ENCODE peak calls at places on chromosomes 3 and 15, in ten cellular contexts. G is IMR-90; J is CD8-positive, alpha-beta T cell; I is A549; T is osteoblast; F is pancreas; U is esophagus squamous epithelium; X is PC-9; H is kidney; N is WERI-Rb-1. Y is an unnamed sample.

GRCh38 chr3:186540444-186541226 is 3.5 kb downstream of the CRYGS start:
- DNase-seq in X (peak), G (peak), U (no peak), T (no peak), F (peak), H (no peak), I (peak), J (peak), N (peak), Y (peak)

GRCh38 chr15:70271422-70272088 is 173.8 kb upstream of the TLE3 start:
- DNase-seq in U (no peak), J (no peak), G (peak), T (peak), H (no peak), I (peak), X (peak), N (peak), F (no peak), Y (peak)

GRCh38 chr3:195139091-195139875 is 131.7 kb downstream of the XXYLT1 start:
- DNase-seq in X (no peak), H (no peak), G (no peak), T (peak), F (no peak), J (no peak), U (no peak), N (no peak), I (no peak), Y (no peak)

GRCh38 chr3:28207000-28207733 is 34.3 kb upstream of the CMC1 start:
- DNase-seq in T (no peak), I (no peak), U (no peak), F (no peak), G (no peak), N (no peak), J (no peak), H (no peak), X (no peak), Y (no peak)

GRCh38 chr3:78186404-78186803 is 1146.5 kb downstream of the ROBO2 start:
- DNase-seq in X (no peak), I (no peak), J (no peak), F (no peak), T (no peak), U (no peak), H (no peak), N (no peak), G (no peak), Y (no peak)

GRCh38 chr3:58719684-58720083 is 53.1 kb upstream of the FAM3D start:
- DNase-seq in J (no peak), H (no peak), T (no peak), I (no peak), G (no peak), F (peak), X (no peak), U (no peak), N (no peak), Y (peak)

GRCh38 chr15:35979608-35980007 is 433.6 kb upstream of the DPH6 start:
- DNase-seq in U (no peak), J (no peak), H (no peak), F (no peak), I (no peak), N (no peak), T (no peak), G (peak), X (no peak), Y (no peak)

GRCh38 chr3:66998899-66999235 is 760 bp downstream of the KBTBD8 start:
- DNase-seq in J (no peak), G (no peak), U (no peak), X (no peak), N (no peak), F (no peak), H (no peak), I (no peak), T (no peak), Y (no peak)

GRCh38 chr15:73941449-73941848 is 15.2 kb downstream of the LOXL1 start:
- DNase-seq in J (no peak), X (no peak), N (peak), I (no peak), T (peak), F (no peak), G (no peak), H (peak), U (no peak), Y (no peak)

GRCh38 chr3:79086514-79086913 is 681.3 kb downstream of the ROBO1 start:
- DNase-seq in F (no peak), N (peak), I (peak), X (peak), H (no peak), J (no peak), T (no peak), U (no peak), G (peak), Y (peak)

GRCh38 chr15:94023520-94023919 is 207.8 kb upstream of the MCTP2 start:
- DNase-seq in I (no peak), T (no peak), H (no peak), G (no peak), X (no peak), J (no peak), N (no peak), U (no peak), F (no peak), Y (no peak)

GRCh38 chr3:71510485-71510884 is 73.0 kb downstream of the FOXP1 start:
- DNase-seq in G (peak), N (no peak), X (no peak), I (peak), H (no peak), F (no peak), T (peak), J (no peak), U (no peak), Y (peak)

GRCh38 chr3:139309046-139309660 is 34.7 kb upstream of the MRPS22 start:
- DNase-seq in I (no peak), G (no peak), U (no peak), N (no peak), J (no peak), F (no peak), T (no peak), X (no peak), H (no peak), Y (no peak)

GRCh38 chr3:72938471-72939265 is 50.8 kb downstream of the GXYLT2 start:
- DNase-seq in J (peak), H (no peak), F (no peak), N (no peak), T (peak), G (peak), X (peak), I (peak), U (no peak), Y (peak)

GRCh38 chr15:35851491-35851890 is 305.5 kb upstream of the DPH6 start:
- DNase-seq in U (no peak), I (no peak), F (no peak), T (no peak), X (no peak), H (no peak), G (no peak), J (no peak), N (no peak), Y (no peak)

GRCh38 chr3:25428003-25428861 is at the start of gene RARB:
- DNase-seq in H (peak), G (peak), T (peak), J (no peak), F (peak), I (peak), X (peak), U (no peak), N (no peak), Y (peak)

GRCh38 chr3:110738531-110738930 is 333.1 kb upstream of the NECTIN3 start:
- DNase-seq in X (no peak), G (peak), T (peak), I (no peak), U (no peak), H (no peak), J (no peak), N (no peak), F (no peak), Y (peak)

GRCh38 chr3:160400631-160401150 is 1.2 kb downstream of the SMC4 start:
- DNase-seq in F (peak), H (peak), T (no peak), U (no peak), N (peak), X (no peak), G (no peak), I (no peak), J (no peak), Y (no peak)

GRCh38 chr3:174120997-174121396 is 723.5 kb downstream of the NLGN1 start:
- DNase-seq in U (no peak), H (no peak), I (no peak), N (no peak), J (no peak), T (no peak), F (no peak), G (no peak), X (no peak), Y (no peak)

GRCh38 chr3:49967307-49967706 is 27.4 kb downstream of the RBM6 start:
- DNase-seq in H (no peak), F (no peak), N (no peak), X (no peak), I (no peak), T (peak), U (no peak), J (no peak), G (peak), Y (no peak)

GRCh38 chr3:19171794-19172193 is 23.5 kb downstream of the KCNH8 start:
- DNase-seq in U (no peak), F (no peak), X (no peak), J (no peak), H (no peak), N (no peak), G (no peak), T (no peak), I (no peak), Y (no peak)

GRCh38 chr3:16059700-16060357 is 114.7 kb upstream of the GALNT15 start:
- DNase-seq in G (no peak), I (no peak), J (no peak), X (no peak), F (no peak), U (no peak), H (no peak), T (peak), N (no peak), Y (peak)

GRCh38 chr3:44974406-44974805 is 1.6 kb downstream of the ZDHHC3 start:
- DNase-seq in F (no peak), I (no peak), X (no peak), T (no peak), H (no peak), N (no peak), J (no peak), G (no peak), U (no peak), Y (no peak)

GRCh38 chr3:189688296-189688695 is 57.1 kb downstream of the TP63 start:
- DNase-seq in I (no peak), T (no peak), U (no peak), N (no peak), F (no peak), J (no peak), G (peak), X (no peak), H (no peak), Y (no peak)

GRCh38 chr3:125410922-125411321 is 35.8 kb upstream of the ZNF148 start:
- DNase-seq in H (no peak), J (no peak), G (no peak), T (no peak), N (no peak), F (no peak), U (no peak), I (no peak), X (no peak), Y (no peak)

GRCh38 chr3:155704771-155705559 is 39.9 kb downstream of the PLCH1 start:
- DNase-seq in X (no peak), N (peak), J (no peak), I (no peak), F (no peak), T (no peak), G (peak), H (no peak), U (no peak), Y (no peak)

GRCh38 chr15:64224508-64224907 is 61.7 kb upstream of the PPIB start:
- DNase-seq in G (peak), N (no peak), T (peak), F (no peak), J (no peak), X (no peak), U (no peak), H (no peak), I (no peak), Y (peak)

GRCh38 chr3:33678073-33678472 is 40.0 kb downstream of the CLASP2 start:
- DNase-seq in U (no peak), J (no peak), X (no peak), H (no peak), G (no peak), T (no peak), I (no peak), N (no peak), F (no peak), Y (no peak)

GRCh38 chr15:88834211-88834812 is 31.1 kb downstream of the ACAN start:
- DNase-seq in G (peak), J (no peak), N (peak), H (no peak), X (no peak), I (peak), F (no peak), T (peak), U (no peak), Y (peak)

GRCh38 chr3:156341831-156342416 is 213.0 kb downstream of the SSR3 start:
- DNase-seq in G (no peak), F (no peak), H (no peak), T (no peak), I (no peak), J (no peak), U (no peak), X (no peak), N (no peak), Y (no peak)

GRCh38 chr3:151085889-151086483 is 522 bp downstream of the MED12L start:
- DNase-seq in N (peak), J (no peak), X (no peak), H (peak), G (no peak), T (peak), U (no peak), F (peak), I (peak), Y (no peak)

GRCh38 chr3:99918720-99919119 is 101.1 kb downstream of the CMSS1 start:
- DNase-seq in I (no peak), F (no peak), X (no peak), J (no peak), T (no peak), N (no peak), G (peak), U (no peak), H (no peak), Y (no peak)

GRCh38 chr3:15651396-15651795 is 49.9 kb downstream of the BTD start:
- DNase-seq in N (no peak), G (no peak), T (peak), X (no peak), I (no peak), F (no peak), H (no peak), J (no peak), U (no peak), Y (no peak)

DNA sequence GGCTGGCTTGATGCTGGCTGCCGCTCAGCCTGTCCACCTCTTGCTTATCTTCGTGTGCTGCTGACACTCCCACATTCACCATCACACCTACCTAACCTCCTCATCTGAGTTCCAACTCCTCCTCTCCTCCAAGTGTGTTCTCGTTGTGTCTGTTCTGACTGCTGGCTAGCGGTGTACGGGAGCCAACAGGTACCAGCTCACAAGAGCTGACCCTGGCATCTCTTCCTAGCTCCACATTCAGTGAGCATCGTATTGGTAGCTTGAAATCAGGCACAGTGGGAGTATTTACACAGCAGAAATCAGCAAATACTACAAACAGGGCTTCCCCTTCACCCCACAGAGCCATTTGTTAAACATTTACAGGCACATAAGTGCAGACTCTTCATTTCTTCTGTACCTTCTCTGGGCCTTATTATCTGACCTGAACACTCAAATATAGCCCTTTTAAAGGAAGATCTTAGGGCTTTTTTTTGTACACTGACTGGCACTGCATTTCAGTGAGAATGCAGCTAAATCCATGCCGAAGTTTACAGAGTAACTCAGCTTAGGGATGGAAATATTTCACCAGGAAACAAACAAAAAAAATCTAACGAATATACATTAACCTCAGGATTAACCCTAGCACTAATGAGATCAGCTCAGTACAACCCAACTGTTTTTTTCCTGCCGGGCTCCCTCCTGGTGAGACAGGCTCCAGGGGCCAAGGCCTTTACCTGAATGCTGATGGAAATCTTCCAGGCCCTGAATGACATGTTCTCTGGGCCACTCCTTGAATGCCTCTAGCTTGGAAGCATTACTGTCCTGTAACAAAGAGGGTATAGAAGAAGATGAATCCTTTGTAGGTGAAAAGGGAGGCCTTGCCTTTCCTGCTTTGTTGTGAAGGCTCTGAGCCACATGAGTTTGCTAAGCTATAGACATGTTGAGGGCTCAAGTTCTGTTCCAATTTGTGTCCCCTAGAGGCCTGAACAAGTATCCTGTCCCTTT is 150.5 kb upstream of the LPP start:
- DNase-seq in N (peak), T (no peak), J (no peak), I (peak), F (no peak), X (peak), U (no peak), G (no peak), H (no peak), Y (no peak)
- H3K4me3 ChIP-seq in N (no peak), T (no peak), J (no peak), I (no peak), F (no peak), X (no peak), U (no peak), G (no peak), H (no peak), Y (no peak)

DNA sequence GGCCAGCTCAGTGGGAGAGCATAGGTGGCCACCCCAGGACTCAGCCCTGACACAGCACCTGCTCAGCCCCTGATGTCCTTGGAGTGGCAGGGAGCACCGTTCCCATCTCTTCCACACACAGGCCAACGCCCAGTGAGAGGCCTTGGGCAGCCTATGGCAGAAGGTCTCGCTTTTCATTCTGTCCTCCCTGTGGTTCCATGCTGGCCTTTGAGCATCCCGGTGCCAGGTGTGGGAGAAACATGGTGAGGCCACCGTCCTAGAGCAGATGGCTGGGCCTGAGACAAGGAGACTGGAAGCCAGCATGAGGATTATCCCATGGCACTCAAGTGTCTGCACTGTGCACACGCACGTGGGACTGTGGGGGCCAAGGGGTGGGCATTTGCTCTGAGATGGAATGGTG is 25.1 kb downstream of the ADCY5 start:
- DNase-seq in T (no peak), G (no peak), N (peak), H (no peak), J (no peak), U (no peak), I (no peak), F (no peak), X (no peak), Y (no peak)
- H3K27ac ChIP-seq in T (no peak), G (no peak), N (no peak), H (peak), J (no peak), U (peak), I (no peak), F (peak), X (no peak), Y (no peak)

DNA sequence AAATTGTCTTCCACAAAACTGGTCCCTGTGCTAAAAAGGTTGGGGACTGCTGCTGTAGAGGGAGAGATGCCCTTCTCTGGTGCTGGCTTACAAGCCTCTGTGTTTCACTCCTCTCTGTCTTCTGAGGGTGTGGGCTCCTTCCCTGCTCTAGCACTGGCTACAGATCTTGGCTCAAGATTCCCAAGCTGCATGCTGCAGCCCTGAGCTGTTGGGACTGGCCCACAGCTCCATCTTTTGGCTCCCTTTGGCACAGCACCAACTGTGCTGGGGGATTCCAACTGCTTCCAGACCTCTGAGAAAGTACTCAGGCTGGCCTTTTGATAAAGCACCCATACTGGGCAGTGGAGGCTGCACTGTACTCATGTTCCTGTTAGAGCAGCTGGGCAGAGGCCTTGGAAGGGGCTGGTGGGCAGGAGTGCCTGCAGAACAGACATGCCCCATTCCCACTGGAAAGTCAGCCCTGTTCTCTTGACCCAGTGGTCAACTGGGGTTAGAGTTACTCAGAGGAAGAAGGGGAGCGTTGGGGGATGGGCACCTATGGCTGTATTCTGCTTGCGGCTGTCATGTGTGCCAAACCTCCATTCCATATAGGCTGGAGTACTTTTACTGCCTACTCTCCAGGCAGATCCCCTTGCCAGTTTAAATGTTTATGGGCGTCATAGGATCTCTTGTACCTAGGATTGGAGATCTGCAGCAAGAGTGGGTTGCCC is 55.7 kb downstream of the GALK2 start:
- DNase-seq in T (no peak), I (no peak), U (no peak), F (no peak), J (no peak), N (peak), H (no peak), G (peak), X (no peak), Y (peak)
- TF ChIP-seq CTCF in T (peak), I (peak), U (no peak), F (no peak), J (no peak), N (peak), H (peak), G (peak), X (no peak), Y (peak)

GRCh38 chr3:131026321-131027151 is at the start of the genes ASTE1 and NEK11:
- DNase-seq in U (peak), X (peak), I (peak), N (peak), J (peak), F (peak), G (peak), T (peak), H (peak), Y (peak)

GRCh38 chr3:131028844-131029243 is 2.2 kb downstream of the NEK11 start:
- DNase-seq in X (no peak), U (no peak), H (no peak), F (no peak), N (no peak), I (no peak), T (no peak), G (no peak), J (no peak), Y (no peak)

GRCh38 chr3:131020122-131020693 is 6.4 kb downstream of the ASTE1 start:
- DNase-seq in H (no peak), U (no peak), G (no peak), T (no peak), I (no peak), X (no peak), J (no peak), F (no peak), N (no peak), Y (no peak)

DNA sequence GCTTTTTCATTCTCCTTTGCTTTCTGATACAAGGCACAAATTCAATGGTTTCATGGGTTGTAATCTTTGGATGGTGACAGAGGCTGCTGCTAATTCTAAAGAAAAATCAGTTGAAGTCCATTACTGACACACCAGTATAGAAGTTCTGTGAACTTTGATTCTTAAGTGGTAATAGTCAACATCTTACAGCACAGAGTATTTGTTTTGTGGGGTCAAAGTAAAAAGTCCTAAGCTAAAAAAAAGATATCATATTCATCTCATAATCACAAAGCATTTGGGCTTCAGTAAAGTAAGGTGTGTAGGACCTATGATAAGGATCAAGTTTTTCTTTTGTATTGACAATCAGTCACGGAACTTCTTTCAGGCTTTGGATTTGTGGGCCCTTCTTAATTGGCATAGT is 1.1 kb downstream of the ASTE1 start:
- DNase-seq in J (no peak), T (no peak), H (no peak), U (no peak), G (no peak), X (no peak), F (no peak), I (no peak), N (no peak), Y (no peak)
- H3K4me3 ChIP-seq in J (peak), T (peak), H (peak), U (peak), G (no peak), X (peak), F (peak), I (peak), N (no peak), Y (no peak)

GRCh38 chr15:39273805-39274411 is 307.0 kb upstream of the THBS1 start:
- DNase-seq in N (no peak), U (no peak), X (peak), F (peak), H (no peak), T (no peak), I (peak), J (no peak), G (peak), Y (no peak)
- H3K27ac ChIP-seq in N (no peak), U (no peak), X (peak), F (peak), H (no peak), T (peak), I (peak), J (no peak), G (no peak), Y (no peak)

GRCh38 chr3:162489853-162490252 is 993.2 kb downstream of the OTOL1 start:
- DNase-seq in U (no peak), T (no peak), G (no peak), J (no peak), N (no peak), I (no peak), F (no peak), X (no peak), H (no peak), Y (no peak)
- TF ChIP-seq CTCF in U (no peak), T (no peak), G (no peak), J (no peak), N (no peak), I (no peak), F (no peak), X (no peak), H (no peak), Y (no peak)